ENCODE peak calls at places on chromosome 15, in ten cellular contexts. G, C, E, A, D, M, U, V, T and B are unnamed samples.

GRCh38 chr15:62619105-62619504 is 423.4 kb upstream of the TPM1 start:
- DNase-seq in M (no peak), C (no peak), U (no peak), V (no peak), A (no peak), G (no peak), D (no peak), E (no peak), T (peak; percentile 44), B (no peak)

GRCh38 chr15:42549052-42549491 is 434 bp downstream of the HAUS2 start:
- DNase-seq in M (peak; percentile 45), G (peak; percentile 46), V (no peak), E (peak; percentile 44), U (no peak), C (peak; percentile 38), T (peak; percentile 57), A (no peak), D (no peak), B (no peak)

GRCh38 chr15:39579487-39580116 is 1.3 kb upstream of the THBS1 start:
- DNase-seq in V (peak; percentile 89), E (no peak), D (no peak), T (peak; percentile 98), U (no peak), M (peak; percentile 88), A (no peak), G (peak; percentile 93), C (peak; percentile 81), B (no peak)

GRCh38 chr15:68797589-68798377 is 22.9 kb downstream of the ANP32A start:
- DNase-seq in G (no peak), A (no peak), U (no peak), D (no peak), C (no peak), M (no peak), T (peak; percentile 26), V (no peak), E (peak; percentile 75), B (no peak)

GRCh38 chr15:48897144-48897814 is 19.3 kb downstream of the EID1 start:
- DNase-seq in V (no peak), D (no peak), G (no peak), U (no peak), A (no peak), T (peak; percentile 70), C (peak; percentile 62), E (no peak), M (peak; percentile 31), B (no peak)

GRCh38 chr15:90864507-90864906 is 3.9 kb upstream of the FURIN start:
- DNase-seq in A (no peak), V (no peak), M (no peak), C (no peak), D (no peak), U (no peak), E (peak; percentile 77), G (no peak), T (no peak), B (no peak)

GRCh38 chr15:81190922-81191507 is 5.7 kb upstream of the IL16 start:
- DNase-seq in G (no peak), U (no peak), D (no peak), A (no peak), M (no peak), T (no peak), E (no peak), C (no peak), V (no peak), B (no peak)

GRCh38 chr15:33293619-33294309 is 17.0 kb upstream of the RYR3 start:
- DNase-seq in E (no peak), G (peak; percentile 36), C (no peak), A (no peak), T (peak; percentile 23), U (no peak), V (no peak), M (no peak), D (no peak), B (no peak)

GRCh38 chr15:70269991-70270751 is 172.5 kb upstream of the TLE3 start:
- DNase-seq in G (no peak), V (no peak), M (no peak), E (no peak), U (no peak), T (no peak), A (no peak), C (no peak), D (no peak), B (no peak)

GRCh38 chr15:66651198-66651597 is 50.8 kb upstream of the SMAD6 start:
- DNase-seq in U (no peak), G (no peak), D (no peak), E (no peak), M (no peak), V (no peak), T (no peak), A (no peak), C (no peak), B (no peak)

GRCh38 chr15:20644026-20644425 is 102.4 kb upstream of the GOLGA6L6 start:
- DNase-seq in V (peak; percentile 72), A (no peak), D (no peak), T (no peak), G (no peak), U (no peak), E (no peak), C (no peak), M (no peak), B (no peak)

GRCh38 chr15:89163271-89164055 is 57.9 kb downstream of the RLBP1 start:
- DNase-seq in V (no peak), M (no peak), A (no peak), T (no peak), U (no peak), E (no peak), D (no peak), G (no peak), C (no peak), B (no peak)

GRCh38 chr15:70474682-70475438 is 288.5 kb downstream of the UACA start:
- DNase-seq in G (peak; percentile 96), T (peak; percentile 87), U (peak; percentile 64), E (no peak), C (peak; percentile 89), A (no peak), M (peak; percentile 97), D (no peak), V (peak; percentile 96), B (no peak)

GRCh38 chr15:60070838-60071493 is 66.9 kb downstream of the FOXB1 start:
- DNase-seq in C (peak; percentile 31), M (peak; percentile 74), A (no peak), E (no peak), D (no peak), V (no peak), G (peak; percentile 0), U (peak; percentile 62), T (peak; percentile 92), B (peak; percentile 65)

GRCh38 chr15:64776402-64776786 is 1.0 kb upstream of the RBPMS2 start:
- DNase-seq in T (no peak), M (no peak), U (no peak), C (no peak), G (no peak), V (no peak), D (no peak), E (no peak), A (no peak), B (no peak)

GRCh38 chr15:85430406-85431204 is 50.2 kb downstream of the AKAP13 start:
- DNase-seq in C (no peak), E (peak; percentile 47), U (no peak), G (no peak), D (no peak), V (no peak), A (no peak), T (no peak), M (no peak), B (no peak)

GRCh38 chr15:83372434-83372873 is 74.7 kb upstream of the SH3GL3 start:
- DNase-seq in A (no peak), U (no peak), M (peak; percentile 62), E (peak; percentile 78), D (no peak), T (peak; percentile 41), G (peak; percentile 43), C (peak; percentile 36), V (no peak), B (no peak)

GRCh38 chr15:96331942-96332853 is 1.7 kb downstream of the NR2F2 start:
- DNase-seq in T (peak; percentile 58), U (no peak), D (no peak), M (peak; percentile 16), E (no peak), V (peak; percentile 79), G (peak; percentile 44), A (no peak), C (peak; percentile 26), B (peak; percentile 45)

GRCh38 chr15:90419738-90420487 is 31.9 kb downstream of the IQGAP1 start:
- DNase-seq in D (no peak), M (peak; percentile 87), U (peak; percentile 79), T (peak; percentile 95), E (no peak), V (no peak), C (peak; percentile 76), A (no peak), G (peak; percentile 66), B (peak; percentile 91)

GRCh38 chr15:53586815-53587214 is 172.6 kb downstream of the WDR72 start:
- DNase-seq in T (no peak), C (no peak), U (no peak), E (peak; percentile 75), G (peak; percentile 52), D (no peak), A (no peak), V (no peak), M (no peak), B (no peak)